ENCODE peak calls at places on chromosome 10, in eight cellular contexts. One of them, this sample, is unnamed.

GRCh38 chr10:65183236-65183635 is 1662.0 kb downstream of the REEP3 start:
- DNase-seq in heart left ventricle: no peak
- DNase-seq in adrenal gland: no peak
- DNase-seq in body of pancreas: no peak
- DNase-seq in suprapubic skin: no peak
- DNase-seq in tibial nerve: no peak
- DNase-seq in uterus: no peak
- DNase-seq in IMR-90: no peak
- DNase-seq in this sample: no peak

GRCh38 chr10:114337510-114338462 is 66.5 kb downstream of the AFAP1L2 start:
- DNase-seq in IMR-90: no peak
- DNase-seq in heart left ventricle: no peak
- DNase-seq in suprapubic skin: no peak
- DNase-seq in uterus: no peak
- DNase-seq in body of pancreas: no peak
- DNase-seq in tibial nerve: no peak
- DNase-seq in adrenal gland: no peak
- DNase-seq in this sample: peak; percentile 56

GRCh38 chr10:57657164-57657765 is 610.4 kb downstream of the IPMK start:
- DNase-seq in uterus: peak; percentile 19
- DNase-seq in heart left ventricle: peak; percentile 9
- DNase-seq in suprapubic skin: no peak
- DNase-seq in body of pancreas: peak; percentile 59
- DNase-seq in IMR-90: peak; percentile 39
- DNase-seq in tibial nerve: peak; percentile 41
- DNase-seq in adrenal gland: peak; percentile 23
- DNase-seq in this sample: no peak

GRCh38 chr10:14801693-14802092 is 27.0 kb upstream of the FAM107B start:
- DNase-seq in IMR-90: no peak
- DNase-seq in adrenal gland: no peak
- DNase-seq in heart left ventricle: no peak
- DNase-seq in body of pancreas: no peak
- DNase-seq in suprapubic skin: no peak
- DNase-seq in tibial nerve: no peak
- DNase-seq in uterus: no peak
- DNase-seq in this sample: no peak

GRCh38 chr10:99788598-99789259 is 6.3 kb downstream of the ABCC2 start:
- DNase-seq in IMR-90: peak; percentile 73
- DNase-seq in heart left ventricle: peak; percentile 18
- DNase-seq in suprapubic skin: no peak
- DNase-seq in body of pancreas: peak; percentile 12
- DNase-seq in uterus: peak; percentile 74
- DNase-seq in tibial nerve: peak; percentile 78
- DNase-seq in adrenal gland: peak; percentile 22
- DNase-seq in this sample: peak; percentile 87

GRCh38 chr10:3136336-3136735 is 36.2 kb downstream of the PITRM1 start:
- DNase-seq in body of pancreas: no peak
- DNase-seq in IMR-90: peak; percentile 10
- DNase-seq in uterus: peak; percentile 64
- DNase-seq in suprapubic skin: no peak
- DNase-seq in tibial nerve: no peak
- DNase-seq in adrenal gland: peak; percentile 67
- DNase-seq in heart left ventricle: peak; percentile 46
- DNase-seq in this sample: peak; percentile 85

GRCh38 chr10:97047788-97048187 is 138.0 kb downstream of the SLIT1 start:
- DNase-seq in suprapubic skin: no peak
- DNase-seq in body of pancreas: no peak
- DNase-seq in adrenal gland: no peak
- DNase-seq in tibial nerve: no peak
- DNase-seq in IMR-90: no peak
- DNase-seq in uterus: no peak
- DNase-seq in heart left ventricle: no peak
- DNase-seq in this sample: no peak

GRCh38 chr10:21304608-21305007 is 220.9 kb downstream of the SKIDA1 start:
- DNase-seq in tibial nerve: no peak
- DNase-seq in IMR-90: no peak
- DNase-seq in uterus: no peak
- DNase-seq in suprapubic skin: no peak
- DNase-seq in adrenal gland: no peak
- DNase-seq in body of pancreas: no peak
- DNase-seq in heart left ventricle: no peak
- DNase-seq in this sample: no peak

GRCh38 chr10:112221545-112221944 is 38.0 kb upstream of the GPAM start:
- DNase-seq in adrenal gland: no peak
- DNase-seq in body of pancreas: no peak
- DNase-seq in IMR-90: peak; percentile 33
- DNase-seq in tibial nerve: no peak
- DNase-seq in uterus: no peak
- DNase-seq in heart left ventricle: no peak
- DNase-seq in suprapubic skin: no peak
- DNase-seq in this sample: no peak

GRCh38 chr10:60942604-60943269 is 1.2 kb downstream of the RHOBTB1 start:
- DNase-seq in uterus: peak; percentile 47
- DNase-seq in IMR-90: peak; percentile 31
- DNase-seq in heart left ventricle: peak; percentile 63
- DNase-seq in suprapubic skin: peak; percentile 69
- DNase-seq in body of pancreas: peak; percentile 42
- DNase-seq in tibial nerve: peak; percentile 57
- DNase-seq in adrenal gland: peak; percentile 59
- DNase-seq in this sample: peak; percentile 79

GRCh38 chr10:61894150-61894549 is 7.3 kb upstream of the ARID5B start:
- DNase-seq in body of pancreas: no peak
- DNase-seq in suprapubic skin: no peak
- DNase-seq in IMR-90: no peak
- DNase-seq in adrenal gland: no peak
- DNase-seq in heart left ventricle: no peak
- DNase-seq in tibial nerve: no peak
- DNase-seq in uterus: no peak
- DNase-seq in this sample: no peak

GRCh38 chr10:82668266-82668665 is 793.3 kb downstream of the NRG3 start:
- DNase-seq in uterus: no peak
- DNase-seq in adrenal gland: no peak
- DNase-seq in suprapubic skin: no peak
- DNase-seq in body of pancreas: no peak
- DNase-seq in IMR-90: no peak
- DNase-seq in tibial nerve: no peak
- DNase-seq in heart left ventricle: no peak
- DNase-seq in this sample: no peak

GRCh38 chr10:79072041-79072441 is 3.3 kb downstream of the ZMIZ1 start:
- DNase-seq in tibial nerve: peak; percentile 36
- DNase-seq in suprapubic skin: no peak
- DNase-seq in adrenal gland: no peak
- DNase-seq in IMR-90: peak; percentile 38
- DNase-seq in body of pancreas: no peak
- DNase-seq in uterus: no peak
- DNase-seq in heart left ventricle: no peak
- DNase-seq in this sample: no peak

GRCh38 chr10:94591461-94592205 is 46.0 kb downstream of the HELLS start:
- DNase-seq in adrenal gland: no peak
- DNase-seq in suprapubic skin: no peak
- DNase-seq in uterus: no peak
- DNase-seq in tibial nerve: no peak
- DNase-seq in IMR-90: no peak
- DNase-seq in heart left ventricle: no peak
- DNase-seq in body of pancreas: no peak
- DNase-seq in this sample: no peak

DNA sequence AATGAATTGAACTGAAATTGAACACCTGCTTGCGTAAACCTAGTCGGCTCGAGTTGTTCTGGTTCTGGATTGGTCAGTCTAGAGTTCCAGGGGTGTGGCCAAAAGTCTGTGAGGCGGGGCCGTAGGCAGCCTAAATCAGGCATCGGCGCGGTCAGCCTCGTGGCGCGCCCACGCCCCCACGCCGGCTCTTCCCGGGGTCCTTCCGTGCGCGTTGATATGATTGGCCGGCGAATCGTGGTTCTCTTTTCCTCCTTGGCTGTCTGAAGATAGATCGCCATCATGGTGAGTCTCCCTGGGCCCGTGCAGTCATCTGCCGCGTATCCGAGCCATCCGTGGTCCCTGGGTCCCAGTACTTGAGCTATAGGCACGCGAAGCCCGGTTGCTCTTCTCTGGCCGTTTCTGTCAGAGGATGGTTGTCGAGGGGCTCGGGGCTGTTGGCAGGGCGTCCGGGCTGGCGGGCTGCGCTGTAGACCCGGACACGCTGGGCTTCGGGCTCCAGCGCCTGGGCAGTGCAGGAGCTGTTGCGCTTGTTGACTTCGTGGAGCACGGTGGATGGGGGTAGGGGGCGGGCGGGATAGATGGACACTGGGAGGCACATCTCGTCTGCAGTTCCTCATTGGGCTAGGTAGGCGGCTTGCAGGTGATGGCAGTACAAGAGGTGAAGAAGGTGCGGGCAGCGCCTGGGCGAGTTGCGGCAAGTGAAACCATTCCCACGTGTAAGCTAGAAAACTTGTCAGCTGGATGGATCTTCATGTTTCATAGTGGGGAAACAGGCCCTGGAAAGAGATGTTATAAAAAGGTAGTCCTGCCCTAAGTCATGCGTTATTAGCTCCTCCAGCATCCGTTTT is at the start of gene RPS24:
- DNase-seq in suprapubic skin: peak; percentile 96
- DNase-seq in IMR-90: peak; percentile 98
- DNase-seq in adrenal gland: peak; percentile 97
- DNase-seq in uterus: peak; percentile 96
- DNase-seq in tibial nerve: peak; percentile 96
- DNase-seq in body of pancreas: peak; percentile 96
- DNase-seq in heart left ventricle: peak; percentile 95
- DNase-seq in this sample: peak; percentile 98
- TF ChIP-seq POLR2A in suprapubic skin: peak; percentile 92
- TF ChIP-seq POLR2A in IMR-90: peak; percentile 99
- TF ChIP-seq POLR2A in adrenal gland: peak; percentile 85
- TF ChIP-seq POLR2A in uterus: peak; percentile 73
- TF ChIP-seq POLR2A in tibial nerve: peak; percentile 72
- TF ChIP-seq POLR2A in body of pancreas: peak; percentile 56
- TF ChIP-seq POLR2A in heart left ventricle: peak; percentile 16
- TF ChIP-seq POLR2A in this sample: peak; percentile 80

DNA sequence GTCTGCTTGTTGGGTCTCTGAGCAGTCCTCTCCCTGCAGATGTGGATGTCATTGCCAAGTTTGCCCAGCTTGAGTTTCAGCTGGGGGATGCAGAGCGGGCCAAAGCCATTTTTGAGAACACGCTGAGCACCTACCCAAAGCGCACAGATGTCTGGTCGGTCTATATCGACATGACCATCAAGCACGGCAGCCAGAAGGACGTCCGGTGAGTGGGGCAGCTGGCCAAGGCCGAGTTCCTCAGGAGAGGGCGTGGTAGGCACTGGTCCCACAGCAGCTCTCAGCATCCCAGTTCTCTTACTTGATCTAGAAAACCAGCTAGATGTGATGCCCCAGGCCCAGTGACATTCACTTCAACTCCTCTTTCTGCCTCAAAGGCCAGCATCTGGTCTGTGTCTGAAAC is 7.7 kb downstream of the CALHM2 start:
- DNase-seq in tibial nerve: no peak
- DNase-seq in suprapubic skin: no peak
- DNase-seq in adrenal gland: no peak
- DNase-seq in body of pancreas: no peak
- DNase-seq in heart left ventricle: no peak
- DNase-seq in IMR-90: no peak
- DNase-seq in uterus: no peak
- DNase-seq in this sample: no peak
- H3K36me3 ChIP-seq in tibial nerve: peaks cover 100% of the 10 kb centered on the region
- H3K36me3 ChIP-seq in suprapubic skin: peaks cover 85% of the 10 kb centered on the region
- H3K36me3 ChIP-seq in adrenal gland: no peaks in the 10 kb centered on the region
- H3K36me3 ChIP-seq in body of pancreas: peaks cover 32% of the 10 kb centered on the region
- H3K36me3 ChIP-seq in heart left ventricle: peaks cover 96% of the 10 kb centered on the region
- H3K36me3 ChIP-seq in IMR-90: peaks cover 73% of the 10 kb centered on the region
- H3K36me3 ChIP-seq in uterus: no peaks in the 10 kb centered on the region
- H3K36me3 ChIP-seq in this sample: peaks cover 97% of the 10 kb centered on the region

DNA sequence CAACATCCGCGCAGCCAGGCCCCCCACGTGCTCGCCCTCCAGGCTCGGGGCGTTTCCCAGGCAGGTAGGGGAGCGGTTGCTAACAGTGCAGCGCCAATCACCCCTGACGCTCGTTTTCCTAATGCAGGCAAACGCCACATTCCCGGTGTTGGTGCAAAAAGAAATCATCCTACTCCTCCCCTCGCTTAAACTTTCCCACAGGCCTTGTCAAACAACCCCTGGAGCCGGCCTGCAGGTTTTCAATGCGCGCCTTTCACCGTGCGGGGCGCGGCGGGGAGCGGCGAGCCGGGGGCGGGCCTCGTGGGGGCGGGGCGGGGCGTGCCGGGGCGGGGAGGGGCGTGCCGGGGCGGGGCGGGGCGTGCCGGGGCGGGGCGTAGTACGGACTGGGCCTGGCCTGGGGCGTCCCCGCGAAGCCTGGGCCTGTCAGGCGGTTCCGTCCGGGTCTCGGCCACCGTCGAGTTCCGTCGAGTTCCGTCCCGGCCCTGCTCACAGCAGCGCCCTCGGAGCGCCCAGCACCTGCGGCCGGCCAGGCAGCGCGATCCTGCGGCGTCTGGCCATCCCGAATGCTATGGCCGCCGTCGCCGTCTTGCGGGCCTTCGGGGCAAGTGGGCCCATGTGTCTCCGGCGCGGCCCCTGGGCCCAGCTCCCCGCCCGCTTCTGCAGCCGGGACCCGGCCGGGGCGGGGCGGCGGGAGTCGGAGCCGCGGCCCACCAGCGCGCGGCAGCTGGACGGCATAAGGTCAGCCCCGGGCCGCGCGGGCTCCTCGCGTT is at the start of gene ECHDC3:
- DNase-seq in suprapubic skin: peak; percentile 74
- DNase-seq in heart left ventricle: peak; percentile 69
- DNase-seq in body of pancreas: peak; percentile 68
- DNase-seq in uterus: peak; percentile 67
- DNase-seq in tibial nerve: no peak
- DNase-seq in IMR-90: no peak
- DNase-seq in adrenal gland: peak; percentile 61
- DNase-seq in this sample: no peak
- TF ChIP-seq POLR2A in suprapubic skin: no peak
- TF ChIP-seq POLR2A in heart left ventricle: no peak
- TF ChIP-seq POLR2A in body of pancreas: peak; percentile 44
- TF ChIP-seq POLR2A in uterus: no peak
- TF ChIP-seq POLR2A in tibial nerve: no peak
- TF ChIP-seq POLR2A in IMR-90: no peak
- TF ChIP-seq POLR2A in adrenal gland: no peak
- TF ChIP-seq POLR2A in this sample: no peak

GRCh38 chr10:17236468-17236886 is 8.4 kb downstream of the VIM start:
- DNase-seq in adrenal gland: no peak
- DNase-seq in heart left ventricle: no peak
- DNase-seq in tibial nerve: no peak
- DNase-seq in body of pancreas: no peak
- DNase-seq in uterus: no peak
- DNase-seq in suprapubic skin: no peak
- DNase-seq in IMR-90: no peak
- DNase-seq in this sample: no peak
- H3K36me3 ChIP-seq in adrenal gland: no peaks in the 10 kb centered on the region
- H3K36me3 ChIP-seq in heart left ventricle: peaks cover 70% of the 10 kb centered on the region
- H3K36me3 ChIP-seq in tibial nerve: peaks cover 73% of the 10 kb centered on the region
- H3K36me3 ChIP-seq in body of pancreas: peaks cover 15% of the 10 kb centered on the region
- H3K36me3 ChIP-seq in uterus: no peaks in the 10 kb centered on the region
- H3K36me3 ChIP-seq in suprapubic skin: peaks cover 50% of the 10 kb centered on the region
- H3K36me3 ChIP-seq in IMR-90: peaks cover 38% of the 10 kb centered on the region
- H3K36me3 ChIP-seq in this sample: peaks cover 35% of the 10 kb centered on the region

This sample was measured in sigmoid colon.